ENCODE peak calls at places on chromosomes 13 and 19, in seven cellular contexts. Y is cardiac muscle cell; K is CD8-positive, alpha-beta memory T cell; U is AG04449; W is GM23248; Q is left ventricle myocardium inferior; I is heart right ventricle. L is an unnamed sample.

GRCh38 chr19:39177110-39177699 is 19.6 kb upstream of the NCCRP1 start:
- DNase-seq in Y (no peak), K (no peak), U (no peak), W (no peak), Q (no peak), I (no peak), L (no peak)

GRCh38 chr19:43589680-43590079 is 6.3 kb downstream of the IRGQ start:
- DNase-seq in Y (no peak), K (no peak), U (no peak), W (no peak), Q (no peak), I (no peak), L (no peak)

GRCh38 chr13:75600371-75600770 is 35.8 kb upstream of the LMO7 start:
- DNase-seq in Y (no peak), K (no peak), U (no peak), W (no peak), Q (no peak), I (no peak), L (no peak)

GRCh38 chr19:44332145-44332544 is 24.3 kb downstream of the ZNF112 start:
- DNase-seq in Y (no peak), K (no peak), U (no peak), W (no peak), Q (no peak), I (no peak), L (no peak)

GRCh38 chr19:3821857-3822364 is 35.7 kb upstream of the MATK start:
- DNase-seq in Y (peak), K (peak), U (no peak), W (peak), Q (peak), I (peak), L (peak)

GRCh38 chr13:41974262-41974900 is 13.5 kb upstream of the VWA8 start:
- DNase-seq in Y (no peak), K (peak), U (no peak), W (no peak), Q (no peak), I (no peak), L (no peak)

GRCh38 chr13:84553252-84553651 is 671.0 kb upstream of the SLITRK1 start:
- DNase-seq in Y (no peak), K (no peak), U (no peak), W (no peak), Q (no peak), I (no peak), L (no peak)

GRCh38 chr19:47183579-47183978 is 47.4 kb downstream of the BBC3 start:
- DNase-seq in Y (no peak), K (no peak), U (no peak), W (no peak), Q (no peak), I (no peak), L (no peak)

GRCh38 chr19:12784394-12784870 is 6.9 kb upstream of the JUNB start:
- DNase-seq in Y (no peak), K (no peak), U (no peak), W (peak), Q (no peak), I (no peak), L (peak)

GRCh38 chr13:70668293-70668692 is 560.0 kb upstream of the KLHL1 start:
- DNase-seq in Y (no peak), K (no peak), U (no peak), W (no peak), Q (no peak), I (no peak), L (no peak)

GRCh38 chr13:113827021-113827420 is 36.9 kb downstream of the GAS6 start:
- DNase-seq in Y (no peak), K (no peak), U (no peak), W (no peak), Q (no peak), I (no peak), L (no peak)

GRCh38 chr13:40187324-40187795 is 479.1 kb downstream of the FOXO1 start:
- DNase-seq in Y (no peak), K (peak), U (no peak), W (no peak), Q (no peak), I (no peak), L (no peak)

GRCh38 chr13:48078251-48078656 is 16.6 kb downstream of the MED4 start:
- DNase-seq in Y (no peak), K (no peak), U (no peak), W (peak), Q (no peak), I (no peak), L (peak)

GRCh38 chr13:24228852-24229458 is 68.4 kb downstream of the SPATA13 start:
- DNase-seq in Y (peak), K (peak), U (no peak), W (peak), Q (no peak), I (peak), L (peak)

GRCh38 chr19:49809155-49809986 is 3.7 kb downstream of the FUZ start:
- DNase-seq in Y (no peak), K (peak), U (no peak), W (peak), Q (peak), I (peak), L (no peak)

GRCh38 chr19:11067356-11068113 is 21.7 kb upstream of the LDLR start:
- DNase-seq in Y (no peak), K (no peak), U (no peak), W (peak), Q (no peak), I (no peak), L (no peak)

GRCh38 chr13:67619346-67619745 is 389.2 kb upstream of the PCDH9 start:
- DNase-seq in Y (no peak), K (no peak), U (no peak), W (no peak), Q (no peak), I (no peak), L (no peak)

GRCh38 chr13:67620665-67621064 is 390.5 kb upstream of the PCDH9 start:
- DNase-seq in Y (no peak), K (no peak), U (no peak), W (no peak), Q (no peak), I (no peak), L (no peak)

GRCh38 chr13:67619987-67620386 is 389.9 kb upstream of the PCDH9 start:
- DNase-seq in Y (no peak), K (no peak), U (no peak), W (no peak), Q (no peak), I (no peak), L (no peak)

GRCh38 chr13:67623630-67624029 is 393.5 kb upstream of the PCDH9 start:
- DNase-seq in Y (no peak), K (no peak), U (no peak), W (no peak), Q (no peak), I (no peak), L (no peak)
- H3K4me3 ChIP-seq in Y (no peak), K (no peak), U (no peak), W (no peak), Q (no peak), I (no peak), L (no peak)

GRCh38 chr19:35140898-35141626 is 2.0 kb upstream of the FXYD7 start:
- DNase-seq in Y (peak), K (peak), U (peak), W (peak), Q (peak), I (peak), L (peak)
- H3K4me3 ChIP-seq in Y (peak), K (peak), U (peak), W (no peak), Q (peak), I (peak), L (no peak)

GRCh38 chr19:18097993-18098890 is 664 bp downstream of the MAST3 start:
- DNase-seq in Y (no peak), K (no peak), U (no peak), W (no peak), Q (no peak), I (no peak), L (no peak)
- H3K4me3 ChIP-seq in Y (peak), K (peak), U (peak), W (peak), Q (peak), I (peak), L (peak)

GRCh38 chr13:46667687-46668281 is 114.8 kb downstream of the LRCH1 start:
- DNase-seq in Y (peak), K (peak), U (no peak), W (peak), Q (no peak), I (no peak), L (no peak)

GRCh38 chr13:46664195-46664594 is 111.2 kb downstream of the LRCH1 start:
- DNase-seq in Y (no peak), K (no peak), U (no peak), W (no peak), Q (no peak), I (no peak), L (no peak)

GRCh38 chr13:46665243-46665629 is 112.3 kb downstream of the LRCH1 start:
- DNase-seq in Y (no peak), K (no peak), U (no peak), W (no peak), Q (no peak), I (no peak), L (no peak)

GRCh38 chr13:46666727-46667456 is 113.9 kb downstream of the LRCH1 start:
- DNase-seq in Y (no peak), K (no peak), U (no peak), W (no peak), Q (peak), I (peak), L (no peak)

DNA sequence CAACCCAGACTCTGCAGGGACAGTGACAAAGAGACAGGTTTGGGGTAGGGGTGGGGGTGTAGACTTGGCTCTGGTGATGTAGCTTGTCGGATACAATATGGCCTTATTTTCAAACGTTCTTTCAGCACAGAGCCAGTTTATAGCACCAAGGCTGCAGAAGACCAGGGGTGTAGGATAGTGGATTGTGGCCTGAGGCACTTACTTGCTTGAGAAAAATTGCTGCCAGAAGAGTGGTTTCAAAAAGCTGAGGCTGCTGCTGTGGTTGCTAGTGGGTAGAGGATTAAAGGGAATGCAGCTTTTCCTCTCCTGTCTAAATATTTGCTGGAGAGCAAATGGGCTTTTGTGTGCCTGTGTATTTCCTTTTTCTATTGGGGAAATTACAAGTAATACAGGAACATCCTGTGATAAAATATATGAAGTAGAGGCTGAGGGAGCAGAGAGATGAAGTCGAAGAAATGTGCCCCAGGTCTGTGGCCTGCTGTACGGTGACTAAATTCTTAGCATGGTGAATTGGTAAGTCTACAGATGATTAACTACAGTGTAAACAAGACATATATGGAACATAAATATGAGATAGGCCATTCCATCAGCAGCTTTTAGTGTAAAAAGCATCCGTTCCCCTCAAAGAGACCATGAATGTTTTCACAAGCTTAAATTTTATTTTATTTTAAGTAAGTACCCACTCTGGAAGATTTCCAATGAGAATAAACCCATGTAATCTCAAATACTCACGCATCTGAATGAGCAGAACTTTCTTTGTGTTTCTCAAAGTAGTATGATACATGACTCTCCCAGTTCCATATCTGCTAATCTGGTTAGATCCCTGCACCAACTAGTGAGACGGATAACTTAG is 112.9 kb downstream of the LRCH1 start:
- DNase-seq in Y (no peak), K (no peak), U (no peak), W (no peak), Q (no peak), I (no peak), L (no peak)
- H3K4me3 ChIP-seq in Y (no peak), K (no peak), U (no peak), W (no peak), Q (no peak), I (no peak), L (no peak)

GRCh38 chr19:893775-894090 is 449 bp downstream of the RNU6-9 start:
- DNase-seq in Y (no peak), K (no peak), U (no peak), W (no peak), Q (no peak), I (no peak), L (no peak)
- H3K4me3 ChIP-seq in Y (peak), K (peak), U (no peak), W (no peak), Q (peak), I (peak), L (no peak)

GRCh38 chr13:105616313-105617075 is 919.0 kb downstream of the EFNB2 start:
- DNase-seq in Y (no peak), K (no peak), U (no peak), W (no peak), Q (no peak), I (no peak), L (no peak)

GRCh38 chr13:105608132-105608531 is 927.3 kb downstream of the EFNB2 start:
- DNase-seq in Y (no peak), K (no peak), U (no peak), W (no peak), Q (no peak), I (no peak), L (no peak)

GRCh38 chr13:105612541-105612940 is 922.9 kb downstream of the EFNB2 start:
- DNase-seq in Y (no peak), K (no peak), U (no peak), W (no peak), Q (no peak), I (no peak), L (no peak)

DNA sequence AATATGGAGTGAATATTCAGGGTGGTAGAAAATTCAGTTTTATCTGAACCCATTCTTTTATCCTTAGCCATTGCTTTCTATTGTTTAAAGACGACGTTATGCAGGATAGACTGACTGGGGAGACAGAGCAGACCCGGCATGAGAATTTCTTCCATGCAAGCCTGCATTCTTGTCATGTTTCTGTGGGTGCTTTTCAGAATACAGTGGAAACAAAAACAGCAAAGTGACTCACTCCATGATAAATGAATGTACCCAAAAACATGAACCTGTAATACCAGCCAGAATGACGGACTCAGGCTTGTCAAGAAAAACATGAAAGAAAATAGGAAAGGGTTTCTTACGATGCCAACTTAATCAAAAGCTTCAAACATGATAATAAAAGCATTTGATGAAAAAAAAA is 924.0 kb downstream of the EFNB2 start:
- DNase-seq in Y (peak), K (no peak), U (peak), W (no peak), Q (no peak), I (no peak), L (no peak)
- H3K4me3 ChIP-seq in Y (no peak), K (no peak), U (no peak), W (no peak), Q (no peak), I (no peak), L (no peak)

GRCh38 chr13:112104873-112105234 is 37.9 kb downstream of the SOX1 start:
- DNase-seq in Y (no peak), K (no peak), U (no peak), W (no peak), Q (no peak), I (no peak), L (no peak)
- H3K4me3 ChIP-seq in Y (no peak), K (no peak), U (no peak), W (no peak), Q (no peak), I (no peak), L (no peak)

GRCh38 chr13:67880916-67881315 is 650.8 kb upstream of the PCDH9 start:
- DNase-seq in Y (no peak), K (no peak), U (no peak), W (no peak), Q (no peak), I (no peak), L (no peak)

GRCh38 chr13:67878376-67878775 is 648.2 kb upstream of the PCDH9 start:
- DNase-seq in Y (no peak), K (no peak), U (no peak), W (no peak), Q (no peak), I (no peak), L (no peak)

DNA sequence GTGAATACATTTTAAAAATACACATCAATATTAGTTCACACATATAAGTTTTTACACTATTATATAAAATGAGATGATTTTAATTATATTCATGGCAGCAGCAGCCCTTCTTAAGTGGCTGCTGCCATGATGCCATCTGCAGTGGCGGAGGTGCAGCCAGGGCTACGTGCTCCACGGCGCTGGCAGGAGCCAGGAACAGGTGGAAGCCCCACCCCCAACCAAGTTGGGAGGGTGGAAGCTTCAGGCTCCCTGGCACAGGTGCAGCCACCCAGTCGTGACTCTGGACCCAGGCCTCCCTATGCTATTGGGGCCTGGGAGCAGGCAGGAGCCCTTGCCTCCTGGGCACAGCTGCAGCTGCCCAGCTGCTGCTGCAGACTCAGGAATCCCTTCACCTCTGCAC is 646.9 kb upstream of the PCDH9 start:
- DNase-seq in Y (no peak), K (no peak), U (no peak), W (no peak), Q (no peak), I (no peak), L (no peak)
- H3K4me3 ChIP-seq in Y (no peak), K (no peak), U (no peak), W (no peak), Q (no peak), I (no peak), L (no peak)

GRCh38 chr19:21362291-21362690 is 3.5 kb downstream of the ZNF738 start:
- DNase-seq in Y (no peak), K (no peak), U (no peak), W (no peak), Q (no peak), I (no peak), L (no peak)
- H3K4me3 ChIP-seq in Y (no peak), K (no peak), U (no peak), W (no peak), Q (no peak), I (no peak), L (no peak)

GRCh38 chr19:7928334-7928706 is 2.4 kb upstream of the CTXN1 start:
- DNase-seq in Y (no peak), K (no peak), U (no peak), W (peak), Q (no peak), I (no peak), L (no peak)

GRCh38 chr19:7926727-7927604 is 1.0 kb upstream of the CTXN1 start:
- DNase-seq in Y (no peak), K (no peak), U (no peak), W (no peak), Q (no peak), I (no peak), L (peak)

GRCh38 chr19:7930765-7931164 is 4.8 kb upstream of the CTXN1 start:
- DNase-seq in Y (no peak), K (no peak), U (no peak), W (no peak), Q (no peak), I (no peak), L (no peak)

GRCh38 chr19:7927605-7928333 is 1.8 kb upstream of the CTXN1 start:
- DNase-seq in Y (no peak), K (no peak), U (no peak), W (no peak), Q (no peak), I (no peak), L (no peak)

DNA sequence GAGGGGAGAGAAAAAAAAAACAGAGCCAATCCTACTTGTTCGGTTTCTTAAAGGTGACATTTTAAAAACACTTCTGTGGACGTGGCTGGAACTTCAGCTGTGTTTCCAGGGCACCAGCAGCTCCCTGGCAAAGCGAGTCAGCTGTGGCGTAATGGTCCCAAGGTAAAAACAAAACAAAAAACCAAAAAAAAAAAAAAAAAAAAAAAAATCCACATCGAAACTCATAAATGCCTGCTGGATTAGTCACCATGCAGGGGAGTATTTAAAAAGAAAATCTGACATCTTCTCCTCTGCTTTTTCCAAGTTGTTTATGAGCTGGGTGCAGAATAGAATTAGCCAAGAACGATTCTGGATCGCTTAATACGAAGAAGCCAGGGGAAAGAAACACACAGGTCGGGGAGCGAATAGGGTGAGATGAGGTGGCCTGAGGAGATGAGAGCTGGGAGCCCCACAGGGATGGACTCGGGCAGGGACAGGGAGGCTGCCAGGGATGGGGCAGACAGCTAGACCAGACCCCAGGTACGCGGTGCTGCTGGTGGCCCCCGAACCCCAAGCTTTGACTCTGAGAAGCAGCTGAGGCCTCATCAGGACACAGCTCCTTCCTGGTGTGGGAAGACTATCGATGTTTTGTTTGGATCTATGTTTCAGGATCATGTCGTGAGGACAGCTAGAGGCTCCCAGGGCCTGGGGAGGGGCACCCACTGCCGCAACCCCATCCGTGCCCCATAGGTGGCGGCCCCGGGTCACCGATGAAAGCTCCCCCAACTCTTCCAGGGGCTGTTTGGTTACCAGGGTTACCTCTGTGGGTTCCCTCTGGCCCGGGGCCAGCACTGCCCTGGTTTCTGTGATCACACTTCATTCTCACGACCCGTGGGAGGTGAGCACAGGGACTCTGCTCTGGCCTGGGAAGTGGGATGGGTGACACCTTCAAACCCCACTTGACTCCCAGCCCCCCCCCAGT is 3.1 kb upstream of the CTXN1 start:
- DNase-seq in Y (peak), K (peak), U (peak), W (peak), Q (no peak), I (no peak), L (peak)
- H3K4me3 ChIP-seq in Y (no peak), K (no peak), U (peak), W (peak), Q (no peak), I (no peak), L (no peak)

L was measured in NB4.